ENCODE peak calls at places on chromosomes 13 and 19, in seven cellular contexts. G, R, M, V, D, F and J are unnamed samples.

GRCh38 chr19:42466521-42467436 is 24.0 kb upstream of the CXCL17 start:
- DNase-seq in V (no peak), R (no peak), D (no peak), M (peak; percentile 5), F (no peak), G (no peak), J (no peak)

GRCh38 chr19:48777139-48777538 is 21.8 kb downstream of the FGF21 start:
- DNase-seq in R (no peak), V (no peak), M (no peak), F (no peak), D (no peak), G (no peak), J (no peak)

GRCh38 chr19:16449330-16449961 is 22.3 kb downstream of the EPS15L1 start:
- DNase-seq in M (no peak), F (peak; percentile 54), G (no peak), V (no peak), R (no peak), D (no peak), J (no peak)

GRCh38 chr19:54674021-54674617 is 11.3 kb downstream of the LILRB4 start:
- DNase-seq in M (peak; percentile 43), R (peak; percentile 17), G (peak; percentile 53), F (no peak), D (no peak), V (no peak), J (peak; percentile 44)

GRCh38 chr19:18153555-18154134 is 682 bp downstream of the PIK3R2 start:
- DNase-seq in F (no peak), V (no peak), G (no peak), R (no peak), D (no peak), M (peak; percentile 46), J (no peak)

GRCh38 chr19:10998045-10998533 is 37.3 kb downstream of the SMARCA4 start:
- DNase-seq in R (no peak), M (no peak), V (no peak), G (peak; percentile 4), F (no peak), D (no peak), J (no peak)

GRCh38 chr19:47729799-47730520 is 15.4 kb upstream of the NOP53 start:
- DNase-seq in R (peak; percentile 8), G (no peak), V (no peak), M (peak; percentile 74), F (no peak), D (peak; percentile 84), J (no peak)

GRCh38 chr13:43991773-43992201 is 112.1 kb downstream of the LACC1 start:
- DNase-seq in F (no peak), R (no peak), D (no peak), V (no peak), G (no peak), M (no peak), J (no peak)

GRCh38 chr13:23500858-23501257 is 67.4 kb upstream of the SACS start:
- DNase-seq in R (no peak), F (no peak), D (no peak), G (no peak), M (peak; percentile 21), V (no peak), J (no peak)

GRCh38 chr19:9914001-9914314 is 22.4 kb downstream of the OLFM2 start:
- DNase-seq in M (no peak), D (no peak), V (no peak), F (no peak), G (no peak), R (no peak), J (no peak)

GRCh38 chr19:5369962-5370367 is 29.4 kb upstream of the PTPRS start:
- DNase-seq in M (peak; percentile 60), R (no peak), D (no peak), G (no peak), V (peak; percentile 46), F (peak; percentile 52), J (no peak)

GRCh38 chr13:36745436-36745835 is 71.6 kb downstream of the SERTM1 start:
- DNase-seq in V (no peak), D (no peak), F (no peak), G (no peak), R (no peak), M (no peak), J (no peak)

GRCh38 chr13:40228981-40229380 is 437.5 kb downstream of the FOXO1 start:
- DNase-seq in D (no peak), R (no peak), F (no peak), V (no peak), G (no peak), M (no peak), J (no peak)

GRCh38 chr13:42466123-42466522 is 107.8 kb upstream of the TNFSF11 start:
- DNase-seq in F (no peak), V (no peak), M (no peak), G (no peak), D (no peak), R (no peak), J (no peak)

GRCh38 chr13:98942997-98943396 is 34.9 kb downstream of the DOCK9 start:
- DNase-seq in F (no peak), M (no peak), G (no peak), R (no peak), V (no peak), D (no peak), J (no peak)

GRCh38 chr13:29702912-29703351 is 107.4 kb upstream of the SLC7A1 start:
- DNase-seq in M (peak; percentile 24), D (peak; percentile 72), V (no peak), R (no peak), G (no peak), F (no peak), J (no peak)

GRCh38 chr19:16143399-16144215 is at the start of gene HSH2D:
- DNase-seq in G (peak; percentile 64), R (peak; percentile 75), F (peak; percentile 86), V (no peak), D (no peak), M (peak; percentile 26), J (peak; percentile 10)

GRCh38 chr19:55546822-55547614 is 1.7 kb upstream of the SBK3 start:
- DNase-seq in V (no peak), F (no peak), M (peak; percentile 48), R (no peak), G (peak; percentile 5), D (peak; percentile 91), J (no peak)

GRCh38 chr13:79859756-79860155 is 378.8 kb downstream of the NDFIP2 start:
- DNase-seq in G (no peak), R (no peak), V (no peak), D (no peak), F (no peak), M (no peak), J (no peak)

GRCh38 chr13:98396071-98396710 is 180.7 kb downstream of the STK24 start:
- DNase-seq in R (no peak), F (no peak), D (no peak), M (no peak), G (no peak), V (no peak), J (no peak)

GRCh38 chr19:55441692-55442321 is 1.3 kb downstream of the SHISA7 start:
- DNase-seq in V (no peak), D (no peak), R (no peak), G (no peak), F (no peak), M (peak; percentile 31), J (no peak)

GRCh38 chr19:10450853-10451609 is 30.7 kb downstream of the PDE4A start:
- DNase-seq in G (no peak), F (no peak), D (no peak), M (no peak), R (no peak), V (no peak), J (no peak)

GRCh38 chr19:3034845-3035541 is 5.9 kb upstream of the TLE2 start:
- DNase-seq in M (peak; percentile 58), V (no peak), F (no peak), G (no peak), D (peak; percentile 75), R (no peak), J (no peak)

GRCh38 chr13:90230311-90230710 is 1117.2 kb upstream of the MIR17HG start:
- DNase-seq in M (no peak), V (no peak), G (no peak), R (no peak), D (no peak), F (no peak), J (no peak)

GRCh38 chr19:43148233-43148632 is 38.1 kb downstream of the PSG5 start:
- DNase-seq in G (no peak), R (no peak), D (no peak), M (no peak), V (no peak), F (no peak), J (no peak)

GRCh38 chr19:32874605-32875004 is 5.0 kb upstream of the SLC7A9 start:
- DNase-seq in G (no peak), R (no peak), F (no peak), M (no peak), V (no peak), D (no peak), J (no peak)

GRCh38 chr13:111977184-111977516 is 89.8 kb upstream of the SOX1 start:
- DNase-seq in G (no peak), F (no peak), V (no peak), M (no peak), R (no peak), D (no peak), J (no peak)

GRCh38 chr13:108227651-108228272 is 9.6 kb downstream of the ABHD13 start:
- DNase-seq in V (no peak), G (no peak), M (peak; percentile 47), D (no peak), R (peak; percentile 59), F (no peak), J (peak; percentile 15)

GRCh38 chr19:40578442-40578908 is 1.8 kb downstream of the SHKBP1 start:
- DNase-seq in V (no peak), M (peak; percentile 69), D (no peak), F (no peak), G (no peak), R (no peak), J (no peak)

GRCh38 chr13:102003848-102004570 is 397.8 kb downstream of the FGF14 start:
- DNase-seq in R (no peak), D (no peak), G (no peak), V (no peak), F (no peak), M (no peak), J (no peak)

GRCh38 chr19:9622531-9622930 is 1.5 kb upstream of the ZNF561 start:
- DNase-seq in D (no peak), F (no peak), M (peak; percentile 24), V (no peak), G (no peak), R (no peak), J (no peak)

GRCh38 chr13:85247780-85248179 is 551.4 kb downstream of the SLITRK6 start:
- DNase-seq in M (no peak), V (no peak), R (no peak), D (no peak), G (no peak), F (no peak), J (no peak)

GRCh38 chr19:34767967-34768366 is 5.0 kb downstream of the ZNF599 start:
- DNase-seq in V (no peak), R (no peak), M (no peak), F (no peak), D (no peak), G (no peak), J (no peak)

GRCh38 chr19:44749318-44749717 is 810 bp downstream of the BCL3 start:
- DNase-seq in M (no peak), F (no peak), V (no peak), G (no peak), D (no peak), R (no peak), J (no peak)

GRCh38 chr19:1055028-1055425 is 11.9 kb upstream of the ARHGAP45 start:
- DNase-seq in D (no peak), F (no peak), R (no peak), V (no peak), G (no peak), M (no peak), J (no peak)

GRCh38 chr19:3575260-3575741 is 2.6 kb downstream of the HMG20B start:
- DNase-seq in G (no peak), F (no peak), D (no peak), V (no peak), R (no peak), M (peak; percentile 60), J (peak; percentile 23)

GRCh38 chr13:36420437-36420891 is 11.8 kb upstream of the CCNA1 start:
- DNase-seq in F (peak; percentile 60), V (peak; percentile 73), D (peak; percentile 75), M (peak; percentile 87), R (peak; percentile 19), G (peak; percentile 8), J (peak; percentile 59)

GRCh38 chr19:54133312-54133956 is 4.1 kb upstream of the CNOT3 start:
- DNase-seq in R (peak; percentile 37), G (peak; percentile 2), D (no peak), V (peak; percentile 83), F (no peak), M (peak; percentile 96), J (peak; percentile 5)